ENCODE peak calls at places on chromosomes 6 and 20, in five cellular contexts. F, I, V, A and X are unnamed samples.

GRCh38 chr20:17518339-17519052 is 12.7 kb downstream of the BFSP1 start:
- DNase-seq in F (no peak), V (no peak), I (no peak), A (peak), X (no peak)

GRCh38 chr6:27836783-27837635 is 75.2 kb downstream of the OR2B2 start:
- DNase-seq in A (peak), V (no peak), F (peak), I (peak), X (peak)

GRCh38 chr20:36836591-36837329 is 39.2 kb upstream of the TLDC2 start:
- DNase-seq in A (peak), I (peak), V (no peak), F (no peak), X (peak)

GRCh38 chr20:24421071-24421470 is 48.4 kb upstream of the SYNDIG1 start:
- DNase-seq in I (no peak), V (no peak), A (no peak), F (no peak), X (no peak)

GRCh38 chr6:103193413-103193812 is 1666.3 kb downstream of the HACE1 start:
- DNase-seq in V (no peak), A (no peak), I (no peak), F (no peak), X (no peak)

GRCh38 chr6:79574636-79575035 is 37.4 kb upstream of the LCA5 start:
- DNase-seq in V (no peak), A (no peak), F (no peak), I (peak), X (no peak)

GRCh38 chr6:139722540-139722939 is 348.1 kb upstream of the CITED2 start:
- DNase-seq in A (no peak), I (no peak), V (no peak), F (no peak), X (no peak)

GRCh38 chr20:56171087-56172012 is 77.2 kb upstream of the MC3R start:
- DNase-seq in F (no peak), A (no peak), I (no peak), V (no peak), X (no peak)

GRCh38 chr6:97186416-97186999 is 96.5 kb downstream of the MMS22L start:
- DNase-seq in V (peak), I (peak), F (peak), A (peak), X (peak)

GRCh38 chr20:38452880-38453624 is 17.9 kb upstream of the SNHG17 start:
- DNase-seq in V (no peak), A (peak), I (peak), F (no peak), X (no peak)

GRCh38 chr6:27867051-27867940 is 44.9 kb downstream of the OR2B2 start:
- DNase-seq in A (peak), F (peak), I (peak), V (no peak), X (peak)

GRCh38 chr20:33373735-33374605 is 27.3 kb downstream of the CDK5RAP1 start:
- DNase-seq in V (peak), I (peak), F (no peak), A (no peak), X (no peak)

GRCh38 chr20:53752583-53752970 is 158.9 kb upstream of the ZNF217 start:
- DNase-seq in F (no peak), V (no peak), A (no peak), I (no peak), X (no peak)

GRCh38 chr6:43842231-43842794 is 72.3 kb downstream of the VEGFA start:
- DNase-seq in A (no peak), F (no peak), V (no peak), I (no peak), X (no peak)

GRCh38 chr6:9140861-9141534 is 705.7 kb upstream of the SLC35B3 start:
- DNase-seq in V (peak), F (no peak), I (peak), A (no peak), X (no peak)

GRCh38 chr6:24064106-24064505 is 61.9 kb upstream of the NRSN1 start:
- DNase-seq in A (no peak), V (no peak), F (no peak), I (no peak), X (no peak)

GRCh38 chr6:152471459-152472070 is 165.6 kb downstream of the SYNE1 start:
- DNase-seq in F (no peak), I (no peak), A (no peak), V (no peak), X (no peak)

GRCh38 chr6:37971263-37971662 is 151.7 kb downstream of the ZFAND3 start:
- DNase-seq in V (no peak), I (no peak), A (no peak), F (no peak), X (no peak)

GRCh38 chr20:6635034-6635736 is 132.3 kb upstream of the BMP2 start:
- DNase-seq in A (no peak), V (no peak), F (no peak), I (no peak), X (no peak)

GRCh38 chr6:82144007-82144851 is 103.3 kb downstream of the IBTK start:
- DNase-seq in A (no peak), I (peak), V (peak), F (no peak), X (peak)

GRCh38 chr6:100463685-100464161 is 998 bp downstream of the SIM1 start:
- DNase-seq in I (no peak), V (no peak), F (no peak), A (no peak), X (no peak)

GRCh38 chr6:148611213-148611612 is 135.6 kb upstream of the UST start:
- DNase-seq in I (peak), A (no peak), V (peak), F (peak), X (no peak)

GRCh38 chr6:159461266-159461665 is 231.8 kb downstream of the SOD2 start:
- DNase-seq in I (no peak), F (no peak), A (no peak), V (no peak), X (no peak)

GRCh38 chr6:159464827-159465226 is 228.2 kb downstream of the SOD2 start:
- DNase-seq in V (no peak), I (no peak), A (no peak), F (no peak), X (no peak)

GRCh38 chr6:159461998-159462397 is 231.0 kb downstream of the SOD2 start:
- DNase-seq in A (no peak), I (no peak), F (no peak), V (no peak), X (peak)

GRCh38 chr6:159462446-159462845 is 230.6 kb downstream of the SOD2 start:
- DNase-seq in V (no peak), F (no peak), A (no peak), I (no peak), X (no peak)

GRCh38 chr6:159463440-159463839 is 229.6 kb downstream of the SOD2 start:
- DNase-seq in I (peak), A (no peak), F (no peak), V (no peak), X (no peak)
- TF ChIP-seq CTCF in I (peak), A (peak), F (no peak), V (peak), X (peak)

GRCh38 chr6:91132461-91132860 is 545.6 kb upstream of the MAP3K7 start:
- DNase-seq in A (no peak), I (peak), F (no peak), V (no peak), X (no peak)

GRCh38 chr6:91126876-91127275 is 540.0 kb upstream of the MAP3K7 start:
- DNase-seq in A (no peak), F (no peak), I (no peak), V (no peak), X (no peak)

GRCh38 chr6:91130126-91130525 is 543.3 kb upstream of the MAP3K7 start:
- DNase-seq in A (no peak), I (no peak), V (no peak), F (no peak), X (no peak)

DNA sequence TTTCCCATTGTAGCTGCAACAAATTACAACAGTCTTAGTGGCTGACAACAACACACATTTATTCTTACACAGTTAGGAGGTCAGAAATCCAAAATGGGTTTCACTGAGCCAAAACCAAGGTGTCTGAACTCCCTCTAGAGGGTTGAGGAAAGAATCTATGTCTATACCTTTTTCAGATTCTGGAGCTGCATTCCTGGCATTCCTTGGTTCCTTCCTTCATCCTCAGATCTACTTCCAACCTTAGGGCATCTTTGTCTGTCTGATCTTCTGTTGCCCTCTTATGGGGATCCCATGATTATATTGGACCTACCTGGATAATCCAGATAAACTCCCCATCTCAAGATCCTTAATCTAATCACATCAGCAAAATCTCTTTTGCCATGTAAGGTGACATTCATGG is 540.9 kb upstream of the MAP3K7 start:
- DNase-seq in A (no peak), V (no peak), F (no peak), I (no peak), X (no peak)
- TF ChIP-seq CTCF in A (no peak), V (no peak), F (no peak), I (no peak), X (no peak)

GRCh38 chr6:3887150-3887700 is 38.1 kb downstream of the FAM50B start:
- DNase-seq in F (no peak), V (no peak), A (no peak), I (peak), X (peak)

GRCh38 chr6:3884007-3884745 is 35.0 kb downstream of the FAM50B start:
- DNase-seq in I (peak), A (no peak), F (no peak), V (no peak), X (no peak)

GRCh38 chr6:3882865-3883264 is 33.7 kb downstream of the FAM50B start:
- DNase-seq in V (peak), A (no peak), I (peak), F (no peak), X (no peak)

GRCh38 chr6:3888153-3888957 is 39.2 kb downstream of the FAM50B start:
- DNase-seq in F (peak), I (no peak), V (no peak), A (no peak), X (no peak)

GRCh38 chr6:3885262-3886036 is 36.3 kb downstream of the FAM50B start:
- DNase-seq in V (no peak), A (peak), F (peak), I (no peak), X (no peak)
- TF ChIP-seq CTCF in V (peak), A (peak), F (peak), I (peak), X (no peak)

DNA sequence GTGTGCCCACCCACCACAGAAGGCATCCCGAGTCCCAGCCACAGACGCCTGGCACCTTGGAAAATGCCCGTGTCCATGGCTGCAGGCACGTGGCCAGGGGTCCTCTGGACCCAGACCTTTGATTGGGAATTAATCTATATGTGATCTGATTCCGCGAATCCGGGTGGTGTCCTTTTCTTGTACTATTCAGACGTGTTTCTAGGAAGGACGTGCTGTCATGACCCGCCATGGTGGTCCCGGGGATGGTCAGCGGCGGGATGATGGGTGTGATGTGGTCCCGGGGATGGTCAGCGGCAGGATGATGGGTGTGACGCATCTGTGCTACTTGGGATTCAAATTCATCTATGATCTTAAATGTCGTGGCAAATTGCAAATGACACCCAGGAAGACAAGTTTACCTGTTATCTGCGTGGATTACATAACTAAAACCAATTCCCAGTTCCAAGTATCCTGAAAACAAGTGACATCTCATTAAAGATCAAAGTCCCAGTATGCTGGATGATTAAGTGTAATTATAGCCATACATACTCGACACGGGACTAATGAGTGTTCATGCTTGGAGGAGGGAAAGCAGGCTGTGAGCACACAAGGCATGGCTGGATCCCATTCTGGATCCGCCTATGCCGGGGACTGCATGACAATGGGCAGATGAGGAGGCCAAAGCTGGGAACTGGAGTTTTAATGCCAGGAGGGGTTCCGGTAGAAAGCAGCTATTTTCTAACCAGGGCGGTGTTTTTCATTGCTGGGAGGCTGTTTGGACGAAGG is 256.5 kb downstream of the TAF4 start:
- DNase-seq in F (peak), I (no peak), V (no peak), A (no peak), X (no peak)
- TF ChIP-seq CTCF in F (no peak), I (no peak), V (no peak), A (no peak), X (no peak)